ENCODE peak calls at places on chromosomes 11 and 22, in eight cellular contexts. R is cardiac fibroblast; I is fibroblast of the aortic adventitia; U is heart right ventricle; O is CD8-positive, alpha-beta T cell; M is neural progenitor cell; G is PC-9; Z is cardiac muscle cell. N is an unnamed sample.

GRCh38 chr22:27501191-27501936 is 300.2 kb downstream of the MN1 start:
- DNase-seq in R (no peak), I (no peak), U (no peak), O (no peak), M (peak; percentile 70), G (no peak), Z (no peak), N (no peak)

GRCh38 chr11:107999759-108000455 is 8.8 kb upstream of the CUL5 start:
- DNase-seq in R (peak; percentile 32), I (peak; percentile 21), U (no peak), O (no peak), M (peak; percentile 85), G (no peak), Z (peak; percentile 84), N (no peak)

GRCh38 chr22:17121235-17122195 is at the start of gene TMEM121B:
- DNase-seq in R (peak; percentile 41), I (peak; percentile 31), U (peak; percentile 85), O (no peak), M (peak; percentile 96), G (no peak), Z (peak; percentile 94), N (no peak)

GRCh38 chr11:134030853-134031252 is 38.0 kb upstream of the JAM3 start:
- DNase-seq in R (no peak), I (no peak), U (no peak), O (no peak), M (peak; percentile 57), G (no peak), Z (peak; percentile 35), N (no peak)

GRCh38 chr11:122748968-122749687 is 89.2 kb upstream of the CRTAM start:
- DNase-seq in R (peak; percentile 98), I (peak; percentile 86), U (peak; percentile 16), O (peak; percentile 35), M (no peak), G (no peak), Z (peak; percentile 19), N (peak; percentile 81)

GRCh38 chr22:24429411-24430365 is 2.3 kb downstream of the ADORA2A start:
- DNase-seq in R (no peak), I (peak; percentile 39), U (peak; percentile 65), O (no peak), M (no peak), G (no peak), Z (no peak), N (peak; percentile 50)

GRCh38 chr11:119773016-119773415 is 44.0 kb upstream of the NECTIN1 start:
- DNase-seq in R (no peak), I (no peak), U (no peak), O (no peak), M (no peak), G (no peak), Z (no peak), N (no peak)

GRCh38 chr11:111335596-111335995 is 37.2 kb downstream of the POU2AF3 start:
- DNase-seq in R (no peak), I (no peak), U (no peak), O (no peak), M (no peak), G (no peak), Z (no peak), N (no peak)

GRCh38 chr22:31730344-31730711 is 19.6 kb downstream of the PRR14L start:
- DNase-seq in R (no peak), I (no peak), U (no peak), O (no peak), M (peak; percentile 17), G (no peak), Z (no peak), N (no peak)

GRCh38 chr11:2559527-2560311 is 114.9 kb downstream of the KCNQ1 start:
- DNase-seq in R (no peak), I (no peak), U (no peak), O (no peak), M (no peak), G (no peak), Z (no peak), N (peak; percentile 42)

GRCh38 chr22:49108636-49109315 is 718.9 kb downstream of the BRD1 start:
- DNase-seq in R (no peak), I (no peak), U (no peak), O (no peak), M (no peak), G (no peak), Z (no peak), N (no peak)

GRCh38 chr22:37329239-37330140 is 47.2 kb downstream of the CYTH4 start:
- DNase-seq in R (peak; percentile 68), I (no peak), U (no peak), O (no peak), M (peak; percentile 37), G (peak; percentile 48), Z (no peak), N (no peak)

GRCh38 chr11:94201004-94201465 is 72.4 kb downstream of the PANX1 start:
- DNase-seq in R (peak; percentile 27), I (peak; percentile 35), U (no peak), O (no peak), M (no peak), G (no peak), Z (no peak), N (no peak)

GRCh38 chr22:36341640-36342041 is 46.1 kb downstream of the MYH9 start:
- DNase-seq in R (no peak), I (no peak), U (no peak), O (no peak), M (no peak), G (no peak), Z (no peak), N (no peak)

GRCh38 chr22:28297504-28297903 is 378.4 kb upstream of the PITPNB start:
- DNase-seq in R (no peak), I (no peak), U (no peak), O (no peak), M (no peak), G (no peak), Z (no peak), N (no peak)

GRCh38 chr22:46000081-46001027 is 23.4 kb upstream of the WNT7B start:
- DNase-seq in R (no peak), I (no peak), U (no peak), O (no peak), M (no peak), G (no peak), Z (no peak), N (no peak)

GRCh38 chr11:124732230-124732629 is 7.5 kb upstream of the NRGN start:
- DNase-seq in R (no peak), I (no peak), U (no peak), O (no peak), M (no peak), G (no peak), Z (no peak), N (no peak)

GRCh38 chr11:94104734-94105133 is 23.9 kb upstream of the PANX1 start:
- DNase-seq in R (no peak), I (no peak), U (no peak), O (no peak), M (no peak), G (no peak), Z (no peak), N (no peak)

GRCh38 chr11:64885367-64886286 is 7.2 kb upstream of the EHD1 start:
- DNase-seq in R (peak; percentile 88), I (peak; percentile 82), U (no peak), O (no peak), M (no peak), G (no peak), Z (no peak), N (no peak)

GRCh38 chr11:71163371-71163770 is 89.0 kb downstream of the SHANK2 start:
- DNase-seq in R (no peak), I (no peak), U (no peak), O (no peak), M (no peak), G (no peak), Z (no peak), N (no peak)

GRCh38 chr22:20131856-20132685 is 467 bp downstream of the ZDHHC8 start:
- DNase-seq in R (no peak), I (no peak), U (peak; percentile 38), O (no peak), M (peak; percentile 58), G (peak; percentile 21), Z (no peak), N (peak; percentile 24)

GRCh38 chr22:49404576-49405199 is 423.0 kb downstream of the BRD1 start:
- DNase-seq in R (no peak), I (no peak), U (no peak), O (no peak), M (no peak), G (no peak), Z (peak; percentile 16), N (peak; percentile 6)

GRCh38 chr22:37187552-37187890 is 526 bp downstream of the C1QTNF6 start:
- DNase-seq in R (peak; percentile 55), I (no peak), U (no peak), O (no peak), M (no peak), G (no peak), Z (peak; percentile 23), N (no peak)

GRCh38 chr11:27621440-27622161 is 78.7 kb downstream of the BDNF start:
- DNase-seq in R (peak; percentile 51), I (peak; percentile 44), U (peak; percentile 24), O (no peak), M (no peak), G (no peak), Z (no peak), N (no peak)

GRCh38 chr22:41915035-41915782 is at the start of gene SHISA8:
- DNase-seq in R (no peak), I (no peak), U (no peak), O (peak; percentile 47), M (peak; percentile 79), G (peak; percentile 47), Z (peak; percentile 66), N (peak; percentile 73)
- H3K4me3 ChIP-seq in R (no peak within 1 kb of the TSS), I (no peak within 1 kb of the TSS), U (peak within 1 kb of the TSS; percentile 48), O (no peak within 1 kb of the TSS), M (peak within 1 kb of the TSS; percentile 45), G (no peak within 1 kb of the TSS), Z (peak within 1 kb of the TSS; percentile 30), N (peak within 1 kb of the TSS; percentile 54)

GRCh38 chr22:22462813-22463567 is 45.6 kb downstream of the ZNF280B start:
- DNase-seq in R (peak; percentile 39), I (peak; percentile 3), U (no peak), O (no peak), M (peak; percentile 33), G (no peak), Z (no peak), N (no peak)
- TF ChIP-seq CTCF in R (peak; percentile 40), I (no peak), U (no peak), O (no peak), M (peak; percentile 52), G (no peak), Z (peak; percentile 37), N (no peak)

GRCh38 chr11:59614277-59615131 is 1.1 kb downstream of the OSBP start:
- DNase-seq in R (peak; percentile 21), I (peak; percentile 14), U (no peak), O (no peak), M (no peak), G (no peak), Z (no peak), N (no peak)
- H3K4me3 ChIP-seq in R (peak overlapping the region; percentile 90), I (peak overlapping the region; percentile 80), U (peak overlapping the region; percentile 82), O (peak overlapping the region; percentile 96), M (peak overlapping the region; percentile 96), G (peak overlapping the region; percentile 71), Z (peak overlapping the region; percentile 94), N (peak overlapping the region; percentile 74)

GRCh38 chr11:44351898-44352498 is 42.1 kb upstream of the ALX4 start:
- DNase-seq in R (no peak), I (no peak), U (no peak), O (no peak), M (no peak), G (no peak), Z (no peak), N (no peak)
- TF ChIP-seq CTCF in R (no peak), I (peak; percentile 17), U (no peak), O (no peak), M (peak; percentile 52), G (peak; percentile 54), Z (peak; percentile 13), N (no peak)

GRCh38 chr22:44026066-44026629 is 2.0 kb downstream of the PARVB start:
- DNase-seq in R (peak; percentile 16), I (no peak), U (no peak), O (no peak), M (no peak), G (no peak), Z (no peak), N (no peak)
- H3K4me3 ChIP-seq in R (peak overlapping the region; percentile 10), I (no peak overlapping the region), U (peak overlapping the region; percentile 71), O (no peak overlapping the region), M (no peak overlapping the region), G (no peak overlapping the region), Z (no peak overlapping the region), N (no peak overlapping the region)